ENCODE peak calls at places on chromosome 9, in six cellular contexts. X is left ventricle myocardium inferior, C is tibial artery, O is Caco-2, B is heart left ventricle, I is right lobe of liver. H is an unnamed sample.

GRCh38 chr9:100670719-100671118 is 92.8 kb downstream of the CAVIN4 start:
- DNase-seq in O (no peak), X (no peak), B (no peak), I (no peak), C (no peak), H (no peak)

GRCh38 chr9:69122391-69123141 is 51.5 kb upstream of the TJP2 start:
- DNase-seq in O (peak; percentile 65), X (no peak), C (no peak), B (no peak), I (no peak), H (no peak)

GRCh38 chr9:75089369-75089766 is 1.1 kb downstream of the OSTF1 start:
- DNase-seq in B (no peak), I (no peak), O (no peak), C (no peak), X (no peak), H (no peak)

GRCh38 chr9:69762527-69762926 is 2.7 kb upstream of the PTAR1 start:
- DNase-seq in O (no peak), X (no peak), I (no peak), C (no peak), B (no peak), H (no peak)

GRCh38 chr9:36623280-36623679 is 50.6 kb downstream of the MELK start:
- DNase-seq in I (no peak), X (no peak), O (no peak), B (no peak), C (no peak), H (no peak)

GRCh38 chr9:112145886-112146285 is 29.2 kb downstream of the SUSD1 start:
- DNase-seq in I (no peak), X (no peak), O (no peak), C (no peak), B (no peak), H (no peak)

GRCh38 chr9:111016046-111017026 is 21.9 kb downstream of the LPAR1 start:
- DNase-seq in X (no peak), C (no peak), I (no peak), B (no peak), O (no peak), H (no peak)

GRCh38 chr9:36485647-36486453 is 85.8 kb upstream of the RNF38 start:
- DNase-seq in X (no peak), B (no peak), O (no peak), C (peak; percentile 67), I (no peak), H (no peak)

GRCh38 chr9:18906656-18907395 is 126.2 kb downstream of the SAXO1 start:
- DNase-seq in O (no peak), C (no peak), I (no peak), X (no peak), B (no peak), H (no peak)

GRCh38 chr9:37104183-37104889 is 16.0 kb upstream of the ZCCHC7 start:
- DNase-seq in I (no peak), O (no peak), X (no peak), B (no peak), C (no peak), H (no peak)

GRCh38 chr9:126556560-126557250 is 57.0 kb upstream of the LMX1B start:
- DNase-seq in O (no peak), X (no peak), C (no peak), I (peak; percentile 24), B (no peak), H (no peak)

GRCh38 chr9:34891386-34891785 is 66.7 kb upstream of the PHF24 start:
- DNase-seq in B (no peak), X (no peak), I (no peak), O (no peak), C (no peak), H (no peak)

GRCh38 chr9:4987996-4988421 is 2.9 kb downstream of the JAK2 start:
- DNase-seq in X (no peak), B (peak; percentile 29), I (no peak), C (no peak), O (peak; percentile 46), H (no peak)

GRCh38 chr9:6779417-6780241 is 21.9 kb downstream of the KDM4C start:
- DNase-seq in B (no peak), X (no peak), I (no peak), C (no peak), O (no peak), H (no peak)

DNA sequence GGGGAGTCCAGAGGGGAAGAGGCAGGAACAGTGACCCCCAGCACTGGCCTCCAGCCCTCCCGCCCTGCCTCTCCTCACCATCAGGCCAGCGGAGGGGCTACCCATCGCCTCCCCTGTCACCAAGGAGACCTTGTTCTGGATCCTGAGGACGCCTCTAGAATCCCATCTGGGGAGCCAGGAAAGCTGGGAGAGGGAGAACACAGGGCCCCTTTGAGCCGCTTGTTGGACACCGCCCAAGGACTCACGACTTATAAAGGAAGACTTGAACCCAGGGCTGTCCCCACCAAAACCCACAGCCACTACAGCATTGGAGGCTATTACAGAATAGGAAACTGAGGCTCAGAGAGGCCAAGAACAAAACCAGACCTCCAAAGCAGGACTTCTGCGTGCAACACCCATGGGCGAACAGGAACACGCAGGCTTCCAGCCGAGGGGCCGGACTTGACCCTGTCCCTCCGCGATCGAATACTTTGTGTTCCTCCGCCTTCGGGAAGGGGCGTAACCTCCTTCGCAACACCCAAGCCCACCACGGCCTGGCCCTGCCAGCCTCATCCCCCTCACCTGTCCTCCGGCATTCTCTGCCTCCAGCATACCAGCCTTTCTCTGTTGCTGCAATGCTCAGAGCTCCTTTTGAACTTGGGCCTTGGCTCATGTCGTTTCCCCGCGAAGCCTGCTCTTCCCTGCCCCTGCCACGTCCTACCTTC is 54.2 kb downstream of the C9orf50 start:
- DNase-seq in C (no peak), O (no peak), B (no peak), X (no peak), I (no peak), H (no peak)
- TF ChIP-seq CTCF in C (no peak), O (no peak), B (no peak), X (no peak), I (no peak), H (no peak)

GRCh38 chr9:23677446-23677845 is 148.6 kb downstream of the ELAVL2 start:
- DNase-seq in C (no peak), I (no peak), O (no peak), B (no peak), X (no peak), H (no peak)
- H3K4me1 ChIP-seq in C (no peaks in the 10 kb centered on the region), I (no peaks in the 10 kb centered on the region), O (no peaks in the 10 kb centered on the region), B (no peaks in the 10 kb centered on the region), X (no peaks in the 10 kb centered on the region), H (no peaks in the 10 kb centered on the region)

DNA sequence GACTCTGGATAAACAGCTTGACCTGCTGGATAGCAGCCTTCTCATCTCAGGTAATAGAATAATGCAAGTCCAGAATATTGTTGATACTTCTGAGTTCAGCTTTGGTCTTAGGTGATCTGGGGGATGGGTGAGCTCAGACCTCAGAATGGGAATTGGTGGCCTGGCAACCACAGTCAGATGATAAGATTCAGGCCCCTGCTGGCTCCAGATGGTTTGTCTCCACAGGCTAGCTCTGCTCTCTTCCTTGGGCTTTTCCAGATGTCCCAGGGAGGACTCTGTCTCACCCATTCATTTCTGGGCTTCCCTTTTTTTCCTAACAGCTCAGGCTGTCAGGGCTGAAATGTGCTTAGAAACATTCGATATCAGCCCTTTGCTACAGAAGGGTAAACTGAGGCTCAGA is 17.6 kb upstream of the TNFSF15 start:
- DNase-seq in X (no peak), B (no peak), O (no peak), C (no peak), I (no peak), H (no peak)
- H3K27me3 ChIP-seq in X (peaks cover 5% of the 10 kb centered on the region), B (no peaks in the 10 kb centered on the region), O (no peaks in the 10 kb centered on the region), C (no peaks in the 10 kb centered on the region), I (no peaks in the 10 kb centered on the region), H (no peaks in the 10 kb centered on the region)

GRCh38 chr9:124854161-124854560 is 901 bp downstream of the WDR38 start:
- DNase-seq in X (no peak), C (no peak), I (no peak), O (no peak), B (no peak), H (peak; percentile 70)

GRCh38 chr9:124855566-124855943 is 2.3 kb downstream of the WDR38 start:
- DNase-seq in X (no peak), B (no peak), C (no peak), O (no peak), I (no peak), H (no peak)

GRCh38 chr9:124854822-124855221 is 1.6 kb downstream of the WDR38 start:
- DNase-seq in O (no peak), C (no peak), X (no peak), B (no peak), I (no peak), H (no peak)

GRCh38 chr9:124857533-124858162 is 4.1 kb downstream of the RPL35 start:
- DNase-seq in O (no peak), C (no peak), B (no peak), I (no peak), X (no peak), H (no peak)

GRCh38 chr9:124855944-124856773 is 2.9 kb downstream of the WDR38 start:
- DNase-seq in I (no peak), O (peak; percentile 73), C (no peak), X (no peak), B (no peak), H (no peak)
- TF ChIP-seq CTCF in I (no peak), O (peak; percentile 49), C (no peak), X (peak; percentile 36), B (no peak), H (no peak)

DNA sequence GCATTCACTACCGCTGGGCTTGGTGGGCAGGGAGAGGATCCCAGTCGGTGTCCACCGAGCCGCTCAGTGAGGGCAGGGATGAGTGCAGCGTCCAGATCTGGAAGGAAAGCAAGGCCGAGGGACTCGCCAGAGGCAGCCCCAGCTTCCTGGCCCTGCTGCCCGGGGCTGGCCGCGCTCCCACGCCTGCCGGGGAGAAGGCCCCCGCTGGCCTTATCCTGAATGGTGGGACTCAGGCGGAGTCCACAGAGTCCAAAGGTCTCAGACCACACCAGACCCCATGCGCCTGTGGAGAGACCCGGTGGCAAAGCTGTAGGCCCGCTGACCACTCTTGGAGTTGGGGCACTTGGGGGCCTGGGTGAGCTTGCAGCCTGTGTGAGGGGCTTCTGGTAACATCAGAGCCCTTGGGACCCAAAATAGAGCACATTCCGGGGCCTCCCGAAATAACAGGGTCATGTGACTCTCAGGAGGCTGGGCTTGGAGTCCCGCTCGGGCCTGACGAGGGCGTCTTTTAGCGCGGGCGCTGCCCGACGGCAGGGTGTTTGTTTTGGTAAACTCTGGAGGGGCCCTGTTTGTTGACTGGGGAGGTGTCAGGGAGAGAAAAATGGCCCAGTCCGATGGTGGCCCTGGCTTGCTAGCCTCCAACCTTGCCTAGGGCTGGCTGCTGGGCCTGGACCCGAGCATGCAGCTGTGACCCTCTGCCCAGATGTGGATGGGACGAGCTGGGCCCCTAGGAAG is 2.8 kb downstream of the RXRA start:
- DNase-seq in B (peak; percentile 64), C (peak; percentile 90), O (no peak), X (peak; percentile 68), I (peak; percentile 89), H (peak; percentile 76)
- H3K4me1 ChIP-seq in B (peaks cover 79% of the 10 kb centered on the region), C (peaks cover 84% of the 10 kb centered on the region), O (peaks cover 64% of the 10 kb centered on the region), X (peaks cover 90% of the 10 kb centered on the region), I (peaks cover 65% of the 10 kb centered on the region), H (peaks cover 52% of the 10 kb centered on the region)

GRCh38 chr9:134734270-134734669 is 92.7 kb downstream of the COL5A1 start:
- DNase-seq in C (no peak), X (no peak), I (no peak), O (no peak), B (no peak), H (no peak)

GRCh38 chr9:134731497-134732391 is 90.1 kb downstream of the COL5A1 start:
- DNase-seq in I (no peak), B (no peak), C (no peak), X (no peak), O (no peak), H (no peak)

GRCh38 chr9:134730761-134731496 is 89.3 kb downstream of the COL5A1 start:
- DNase-seq in I (no peak), O (no peak), X (no peak), C (no peak), B (no peak), H (peak; percentile 60)

GRCh38 chr9:134733480-134734232 is 92.1 kb downstream of the COL5A1 start:
- DNase-seq in C (no peak), X (no peak), O (no peak), I (no peak), B (no peak), H (no peak)

GRCh38 chr9:134732392-134733110 is 90.9 kb downstream of the COL5A1 start:
- DNase-seq in C (no peak), B (no peak), X (no peak), I (no peak), O (no peak), H (peak; percentile 56)
- H3K27me3 ChIP-seq in C (no peaks in the 10 kb centered on the region), B (no peaks in the 10 kb centered on the region), X (no peaks in the 10 kb centered on the region), I (no peaks in the 10 kb centered on the region), O (no peaks in the 10 kb centered on the region), H (no peaks in the 10 kb centered on the region)

H was measured in left lung.